ENCODE peak calls at places on chromosomes 11 and 22, in seven cellular contexts. B is neural crest cell; G is MM.1S; A is right lobe of liver; J is RPMI7951; P is stimulated activated CD4-positive, alpha-beta T cell treated with anti-CD3 and anti-CD28 coated beads, TNF-alpha, amount 100 ng/mL, for 1 hour; H is activated gamma-delta T cell. Q is an unnamed sample.

GRCh38 chr11:95494167-95494566 is 263.2 kb upstream of the SESN3 start:
- DNase-seq in P (no peak), B (no peak), A (no peak), J (no peak), H (no peak), G (no peak), Q (no peak)

GRCh38 chr11:32080381-32080980 is 10.4 kb upstream of the RCN1 start:
- DNase-seq in G (no peak), B (no peak), J (no peak), P (no peak), H (no peak), A (no peak), Q (no peak)

GRCh38 chr11:75240381-75241035 is at the start of gene TPBGL:
- DNase-seq in H (no peak), G (no peak), B (peak; percentile 21), J (no peak), A (peak; percentile 47), P (no peak), Q (no peak)

GRCh38 chr11:66237867-66238266 is 30.6 kb upstream of the RAB1B start:
- DNase-seq in G (no peak), J (no peak), H (no peak), A (no peak), P (no peak), B (no peak), Q (no peak)

GRCh38 chr11:82718307-82718706 is 15.4 kb downstream of the FAM181B start:
- DNase-seq in B (peak; percentile 37), P (no peak), A (no peak), G (peak; percentile 61), H (no peak), J (peak; percentile 49), Q (peak; percentile 70)

GRCh38 chr11:76252625-76253024 is 46.3 kb upstream of the WNT11 start:
- DNase-seq in J (no peak), G (no peak), H (no peak), B (no peak), P (no peak), A (no peak), Q (no peak)

GRCh38 chr22:44462246-44463015 is 35.6 kb downstream of the RTL6 start:
- DNase-seq in A (no peak), H (no peak), P (no peak), J (no peak), B (no peak), G (no peak), Q (no peak)

GRCh38 chr11:79610678-79611077 is 169.8 kb upstream of the TENM4 start:
- DNase-seq in G (no peak), P (no peak), J (no peak), H (no peak), A (no peak), B (no peak), Q (no peak)

GRCh38 chr11:96448225-96448624 is 58.4 kb downstream of the JRKL start:
- DNase-seq in A (no peak), P (no peak), H (no peak), G (no peak), B (no peak), J (no peak), Q (no peak)

GRCh38 chr22:17097062-17097461 is 12.3 kb downstream of the IL17RA start:
- DNase-seq in A (no peak), P (no peak), B (no peak), J (no peak), H (no peak), G (no peak), Q (no peak)

GRCh38 chr11:69447786-69448185 is 33.7 kb upstream of the LINC01488 start:
- DNase-seq in A (peak; percentile 3), G (no peak), B (no peak), H (no peak), P (no peak), J (peak; percentile 50), Q (peak; percentile 38)

GRCh38 chr22:20553947-20554741 is 46.7 kb downstream of the MED15 start:
- DNase-seq in G (no peak), J (no peak), H (no peak), P (no peak), B (no peak), A (no peak), Q (no peak)

GRCh38 chr11:65506770-65507485 is 8.1 kb downstream of the MALAT1 start:
- DNase-seq in G (peak; percentile 78), J (peak; percentile 58), A (no peak), P (no peak), B (peak; percentile 23), H (no peak), Q (no peak)

GRCh38 chr11:129608711-129609110 is 206.9 kb upstream of the TMEM45B start:
- DNase-seq in J (no peak), A (no peak), P (no peak), H (no peak), B (no peak), G (no peak), Q (no peak)

GRCh38 chr22:36879775-36880174 is 19.0 kb downstream of the NCF4 start:
- DNase-seq in A (no peak), P (no peak), B (no peak), G (no peak), H (no peak), J (peak; percentile 7), Q (peak; percentile 71)

GRCh38 chr22:43236401-43237166 is 49.6 kb upstream of the TTLL12 start:
- DNase-seq in A (peak; percentile 91), J (no peak), H (no peak), P (no peak), G (no peak), B (no peak), Q (no peak)

GRCh38 chr11:63933459-63933858 is 5.3 kb upstream of the NAA40 start:
- DNase-seq in P (no peak), J (peak; percentile 51), B (no peak), G (no peak), H (no peak), A (no peak), Q (no peak)

GRCh38 chr22:41094036-41094435 is 1.6 kb downstream of the EP300 start:
- DNase-seq in H (no peak), P (no peak), J (peak; percentile 36), A (no peak), B (no peak), G (peak; percentile 27), Q (peak; percentile 36)

GRCh38 chr11:5624489-5625278 is at the start of gene TRIM34:
- DNase-seq in B (no peak), H (no peak), J (peak; percentile 73), G (peak; percentile 90), P (peak; percentile 21), A (peak; percentile 30), Q (peak; percentile 82)

GRCh38 chr22:17368727-17369552 is at the start of gene CECR2:
- DNase-seq in H (no peak), G (peak; percentile 42), P (no peak), J (no peak), B (peak; percentile 69), A (peak; percentile 71), Q (peak; percentile 27)

GRCh38 chr22:45091254-45091854 is 72.4 kb upstream of the NUP50 start:
- DNase-seq in J (no peak), G (no peak), P (no peak), A (no peak), B (no peak), H (no peak), Q (no peak)

GRCh38 chr11:3216027-3216525 is 2.5 kb downstream of the MRGPRG start:
- DNase-seq in J (no peak), P (no peak), G (no peak), A (no peak), B (no peak), H (no peak), Q (no peak)

GRCh38 chr11:1195690-1196515 is 27.0 kb upstream of the MUC5B start:
- DNase-seq in G (no peak), A (peak; percentile 19), H (no peak), P (no peak), J (no peak), B (no peak), Q (no peak)

GRCh38 chr22:49345896-49346295 is 481.8 kb downstream of the BRD1 start:
- DNase-seq in P (no peak), A (no peak), H (no peak), B (no peak), G (no peak), J (no peak), Q (no peak)

GRCh38 chr11:72578541-72578940 is 95.7 kb downstream of the PDE2A start:
- DNase-seq in P (no peak), H (no peak), G (no peak), J (no peak), B (no peak), A (no peak), Q (no peak)

Q was measured in dermis blood vessel endothelial cell.